ENCODE peak calls at places on chromosomes 3 and 15, in eight cellular contexts. R, V, Y, Q, L, Z, G and U are unnamed samples. For H3K36me3, the result is how much of the 10 kb centered on the place peaks cover.

GRCh38 chr3:14587733-14588360 is 47.7 kb upstream of the GRIP2 start:
- DNase-seq in G (no peak), L (no peak), R (no peak), Z (no peak), Q (no peak), Y (no peak), V (no peak), U (no peak)

GRCh38 chr3:30078736-30079135 is 527.7 kb upstream of the TGFBR2 start:
- DNase-seq in Y (no peak), R (no peak), Z (no peak), V (no peak), L (no peak), Q (no peak), G (no peak), U (no peak)

GRCh38 chr15:85128636-85129035 is 147.0 kb downstream of the PDE8A start:
- DNase-seq in Q (no peak), G (no peak), L (no peak), Y (no peak), R (no peak), Z (no peak), V (no peak), U (no peak)

GRCh38 chr15:85316244-85316934 is 64.0 kb upstream of the AKAP13 start:
- DNase-seq in Q (no peak), V (no peak), G (no peak), L (peak), Z (no peak), R (no peak), Y (no peak), U (no peak)

GRCh38 chr15:55357774-55358173 is 38.8 kb downstream of the PIGB start:
- DNase-seq in Q (no peak), Z (no peak), G (no peak), V (no peak), R (no peak), L (no peak), Y (no peak), U (no peak)

GRCh38 chr3:196638922-196639516 is 475 bp upstream of the NRROS start:
- DNase-seq in L (no peak), Z (no peak), R (no peak), V (no peak), Q (no peak), Y (no peak), G (no peak), U (no peak)

GRCh38 chr3:15805756-15806266 is 8.0 kb upstream of the ANKRD28 start:
- DNase-seq in G (no peak), V (no peak), Z (no peak), Y (no peak), L (no peak), Q (no peak), R (no peak), U (no peak)

GRCh38 chr3:120348065-120348980 is 831 bp downstream of the LRRC58 start:
- DNase-seq in L (peak), Y (peak), G (peak), Z (no peak), V (no peak), Q (no peak), R (no peak), U (no peak)

GRCh38 chr3:13202744-13203397 is 129.6 kb upstream of the IQSEC1 start:
- DNase-seq in Y (no peak), Z (no peak), G (no peak), R (no peak), L (no peak), Q (no peak), V (no peak), U (no peak)

GRCh38 chr3:195855471-195856409 is 44.0 kb upstream of the MUC4 start:
- DNase-seq in L (no peak), Q (no peak), Z (no peak), V (no peak), Y (no peak), R (no peak), G (no peak), U (no peak)

DNA sequence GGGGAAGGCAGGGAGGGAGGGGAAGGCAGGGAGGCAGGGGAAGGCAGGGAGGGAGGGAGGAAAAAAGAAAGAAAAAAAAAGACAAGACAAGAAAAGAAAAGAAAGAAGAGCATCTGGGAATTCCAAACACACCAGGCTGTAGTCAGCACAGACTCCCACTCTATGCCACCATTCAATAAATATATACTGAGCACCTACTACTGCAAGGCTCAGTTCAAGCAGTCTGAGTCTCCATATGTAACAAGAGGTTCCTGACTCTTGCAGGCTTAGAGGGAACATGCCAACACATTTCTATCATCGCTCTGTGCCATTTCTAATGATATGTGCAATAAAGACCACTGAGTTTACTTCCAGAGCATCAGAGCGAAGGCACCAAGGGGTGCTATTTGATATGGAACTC is 47.7 kb downstream of the ANXA2 start:
- DNase-seq in G (no peak), Y (no peak), L (no peak), Z (no peak), V (no peak), Q (no peak), R (no peak), U (no peak)
- H3K27ac ChIP-seq in G (no peak), Y (no peak), L (no peak), Z (no peak), V (no peak), Q (no peak), R (no peak), U (no peak)

GRCh38 chr3:121980450-121980796 is 41.6 kb downstream of the ILDR1 start:
- DNase-seq in G (no peak), V (no peak), R (no peak), L (no peak), Q (no peak), Z (no peak), Y (no peak), U (no peak)

GRCh38 chr3:121989943-121990342 is 32.1 kb downstream of the ILDR1 start:
- DNase-seq in R (no peak), Y (no peak), Z (no peak), Q (no peak), L (peak), G (no peak), V (no peak), U (no peak)

GRCh38 chr3:121981473-121981872 is 40.6 kb downstream of the ILDR1 start:
- DNase-seq in L (no peak), Y (no peak), Z (no peak), G (no peak), V (no peak), Q (no peak), R (no peak), U (no peak)

GRCh38 chr3:121988146-121988545 is 33.9 kb downstream of the ILDR1 start:
- DNase-seq in Y (no peak), Z (no peak), V (no peak), R (no peak), G (no peak), Q (no peak), L (no peak), U (no peak)

DNA sequence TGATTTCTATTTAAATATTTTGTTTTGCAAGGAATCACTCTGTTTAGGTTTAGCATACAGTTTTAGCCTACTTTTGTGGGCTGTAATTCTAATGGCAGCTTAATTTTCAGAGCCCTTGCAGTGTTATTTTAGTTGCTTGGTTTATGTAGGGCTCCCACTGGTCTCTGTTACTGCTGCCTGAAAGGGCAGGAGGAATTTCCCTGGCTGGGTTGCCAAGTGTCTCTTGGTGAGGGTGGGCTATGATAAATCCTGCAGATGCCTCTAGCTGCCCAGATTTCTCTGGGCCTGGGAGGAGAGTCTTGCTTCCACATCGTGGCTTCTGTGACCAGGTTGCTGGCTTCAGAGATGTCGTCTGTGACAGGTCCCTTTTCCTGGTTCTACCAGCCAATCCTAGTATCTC is 36.2 kb downstream of the ILDR1 start:
- DNase-seq in Q (no peak), V (no peak), R (no peak), Z (no peak), Y (no peak), L (no peak), G (no peak), U (no peak)
- TF ChIP-seq CTCF in Q (no peak), V (no peak), R (no peak), Z (no peak), Y (no peak), L (no peak), G (no peak), U (no peak)

GRCh38 chr15:22866066-22866465 is 27.6 kb downstream of the NIPA2 start:
- DNase-seq in Y (no peak), Q (no peak), G (no peak), V (no peak), R (no peak), L (no peak), Z (no peak), U (no peak)

GRCh38 chr15:22855791-22856190 is 17.3 kb downstream of the NIPA2 start:
- DNase-seq in V (no peak), Y (no peak), Z (no peak), Q (no peak), G (no peak), L (no peak), R (no peak), U (no peak)

GRCh38 chr15:22863356-22863755 is 24.9 kb downstream of the NIPA2 start:
- DNase-seq in R (no peak), Y (no peak), V (no peak), Z (peak), G (no peak), L (no peak), Q (no peak), U (no peak)

DNA sequence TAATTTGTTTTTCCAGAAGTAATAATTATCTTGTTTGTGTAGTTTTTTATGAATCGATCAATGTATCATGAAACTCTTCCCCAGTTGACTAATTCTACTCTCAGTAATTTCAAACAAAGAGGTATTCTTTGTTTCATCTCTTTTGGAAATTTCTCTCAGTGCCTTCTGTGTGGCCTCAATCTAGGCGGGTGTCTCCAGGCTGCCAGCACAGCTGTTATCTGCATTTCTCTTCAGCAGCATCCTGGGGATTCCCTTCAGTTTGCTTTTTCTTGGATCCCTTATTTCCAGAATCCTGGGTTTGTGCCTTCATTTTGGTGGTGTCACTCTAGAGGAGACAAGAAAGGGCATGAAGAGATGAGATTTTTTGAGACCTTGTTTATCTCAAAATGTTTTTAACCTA is 22.7 kb downstream of the NIPA2 start:
- DNase-seq in Q (no peak), L (no peak), V (no peak), R (no peak), Y (no peak), Z (no peak), G (no peak), U (no peak)
- H3K36me3 ChIP-seq in Q (half or more), L (under half), V (under half), R (half or more), Y (under half), Z (under half), G (half or more), U (half or more)

GRCh38 chr15:40382580-40383456 is at the start of gene KNSTRN:
- DNase-seq in G (peak), R (peak), L (peak), Z (peak), V (peak), Y (peak), Q (peak), U (peak)
- H3K27ac ChIP-seq in G (peak), R (peak), L (peak), Z (no peak), V (no peak), Y (peak), Q (peak), U (peak)

DNA sequence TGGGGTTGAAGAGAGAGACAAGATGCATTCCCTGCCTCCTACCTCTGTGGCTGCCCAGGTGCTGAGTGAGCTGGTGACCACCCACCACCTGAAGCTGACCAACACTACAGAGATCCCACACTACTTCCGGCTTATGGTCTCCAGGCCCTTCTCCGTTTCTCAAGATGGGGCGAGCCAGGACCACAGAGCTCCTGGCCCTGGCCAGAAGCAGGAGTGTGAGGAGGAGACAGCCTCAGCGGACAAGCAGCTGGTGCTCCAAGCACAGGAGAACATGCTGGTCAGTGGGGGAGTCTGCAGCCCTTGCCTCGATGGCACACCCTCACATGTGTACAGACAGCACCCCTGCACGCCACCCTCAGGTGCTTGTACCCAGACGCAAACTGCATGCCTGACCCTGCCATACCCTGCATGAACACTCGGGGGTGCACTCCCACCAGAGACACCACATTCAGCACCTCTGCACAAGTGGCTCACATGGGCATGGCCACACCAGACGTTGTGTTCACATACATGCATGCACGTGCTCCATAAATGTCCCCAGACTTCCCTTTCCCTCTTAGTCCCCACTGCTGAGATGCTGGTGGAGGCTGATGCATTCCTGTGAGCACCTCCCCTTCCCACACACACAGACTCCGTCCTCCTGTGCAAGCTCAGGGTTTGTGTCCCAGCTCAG is 19.0 kb downstream of the ACAA1 start:
- DNase-seq in Q (peak), G (peak), Z (no peak), R (peak), V (no peak), L (peak), Y (peak), U (peak)
- TF ChIP-seq CTCF in Q (peak), G (peak), Z (peak), R (peak), V (no peak), L (peak), Y (peak), U (peak)

DNA sequence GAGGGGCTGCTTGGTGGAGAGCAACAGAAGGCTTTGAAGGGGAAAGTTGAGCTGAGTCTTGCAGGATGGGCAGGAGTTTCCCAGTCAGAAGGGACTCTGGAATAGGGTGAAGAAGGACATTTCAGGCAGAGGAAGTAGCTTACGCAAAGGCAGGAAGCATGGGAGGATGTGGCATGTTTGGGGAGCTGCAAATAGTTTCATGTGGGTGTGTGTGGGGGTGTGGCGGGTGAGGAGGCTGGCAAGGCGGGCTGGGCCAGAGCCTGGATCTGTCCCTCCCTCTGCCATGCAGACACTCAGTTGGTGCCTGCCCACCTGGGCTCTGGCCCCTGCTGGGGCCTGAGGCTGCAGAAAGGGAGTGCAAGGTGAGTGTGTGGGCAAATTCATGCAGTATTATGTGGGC is 10.4 kb downstream of the TEX264 start:
- DNase-seq in Q (no peak), V (no peak), G (no peak), Y (no peak), Z (no peak), R (no peak), L (no peak), U (peak)
- H3K36me3 ChIP-seq in Q (under half), V (under half), G (under half), Y (under half), Z (under half), R (half or more), L (under half), U (under half)

GRCh38 chr3:79019924-79020173 is 747.9 kb downstream of the ROBO1 start:
- DNase-seq in Z (no peak), Q (no peak), Y (no peak), R (no peak), G (no peak), L (no peak), V (no peak), U (no peak)
- H3K27ac ChIP-seq in Z (no peak), Q (peak), Y (no peak), R (no peak), G (no peak), L (no peak), V (no peak), U (no peak)